ENCODE peak calls at places on chromosome 2, in five cellular contexts. M, B, W, F and J are unnamed samples.
A peak's percentile ranks its signal among the peaks of the same experiment; 100 is the strongest.

GRCh38 chr2:120066708-120067547 is 54.1 kb downstream of the EPB41L5 start:
- DNase-seq in W (no peak), M (no peak), F (no peak), B (no peak), J (no peak)

GRCh38 chr2:32611366-32611765 is 16.5 kb upstream of the TTC27 start:
- DNase-seq in M (no peak), W (no peak), B (no peak), F (no peak), J (no peak)

GRCh38 chr2:20496069-20496468 is 49.2 kb downstream of the RHOB start:
- DNase-seq in B (peak; percentile 80), F (no peak), M (peak; percentile 59), W (no peak), J (peak; percentile 35)

GRCh38 chr2:36587556-36587955 is 10.4 kb downstream of the FEZ2 start:
- DNase-seq in W (no peak), B (no peak), M (no peak), F (no peak), J (no peak)

GRCh38 chr2:216450784-216451183 is 38.5 kb downstream of the SMARCAL1 start:
- DNase-seq in F (no peak), B (no peak), M (no peak), W (no peak), J (no peak)

GRCh38 chr2:59167514-59167913 is 926.4 kb upstream of the FANCL start:
- DNase-seq in F (no peak), M (no peak), B (no peak), W (no peak), J (no peak)

GRCh38 chr2:118774458-118775133 is 72.9 kb downstream of the EN1 start:
- DNase-seq in M (no peak), B (peak; percentile 43), F (no peak), W (peak; percentile 1), J (no peak)

GRCh38 chr2:240932001-240932723 is 26.0 kb downstream of the CROCC2 start:
- DNase-seq in B (no peak), W (no peak), M (no peak), F (no peak), J (no peak)

GRCh38 chr2:21118302-21118920 is 5.4 kb upstream of the TDRD15 start:
- DNase-seq in B (peak; percentile 19), F (no peak), M (peak; percentile 17), W (no peak), J (no peak)

GRCh38 chr2:201735486-201735885 is 37.0 kb upstream of the MPP4 start:
- DNase-seq in B (no peak), M (no peak), F (peak; percentile 17), W (no peak), J (no peak)